ENCODE peak calls at places on chromosome 20, in four cellular contexts. C is colonic mucosa, A is left ventricle myocardium inferior, I is neural progenitor cell. B is an unnamed sample. For H3K27me3, the result is how much of the 10 kb centered on the place peaks cover.

GRCh38 chr20:1061484-1062221 is 56.7 kb upstream of the PSMF1 start:
- DNase-seq in C (no peak), A (no peak), I (no peak), B (no peak)

GRCh38 chr20:57274299-57274698 is 7.9 kb upstream of the BMP7 start:
- DNase-seq in C (no peak), I (no peak), A (no peak), B (no peak)

GRCh38 chr20:39083781-39084180 is 121.6 kb downstream of the DHX35 start:
- DNase-seq in A (no peak), I (no peak), C (no peak), B (peak)

GRCh38 chr20:3766832-3767433 is 620 bp downstream of the ADISSP start:
- DNase-seq in I (peak), A (no peak), C (no peak), B (no peak)

GRCh38 chr20:36507746-36508145 is 33.6 kb upstream of the MYL9 start:
- DNase-seq in C (no peak), A (no peak), I (no peak), B (no peak)

GRCh38 chr20:5551621-5552020 is 198.6 kb upstream of the SHLD1 start:
- DNase-seq in A (no peak), C (no peak), I (no peak), B (no peak)

GRCh38 chr20:61331542-61331941 is 79.5 kb downstream of the CDH4 start:
- DNase-seq in C (no peak), I (peak), A (no peak), B (peak)

GRCh38 chr20:5844063-5844681 is 94.0 kb downstream of the SHLD1 start:
- DNase-seq in C (no peak), I (no peak), A (no peak), B (peak)

GRCh38 chr20:47660983-47661711 is 124.1 kb downstream of the SULF2 start:
- DNase-seq in C (no peak), A (no peak), I (no peak), B (no peak)

GRCh38 chr20:4728121-4728520 is 6.4 kb downstream of the PRND start:
- DNase-seq in A (no peak), C (no peak), I (no peak), B (no peak)

GRCh38 chr20:40814328-40814960 is 125.4 kb upstream of the MAFB start:
- DNase-seq in A (no peak), I (no peak), C (no peak), B (no peak)

GRCh38 chr20:34983995-34984735 is 28.5 kb downstream of the MYH7B start:
- DNase-seq in C (peak), I (peak), A (peak), B (peak)

GRCh38 chr20:6780414-6780813 is 12.9 kb downstream of the BMP2 start:
- DNase-seq in I (no peak), C (peak), A (no peak), B (no peak)

GRCh38 chr20:61980647-61981583 is 84.8 kb downstream of the TAF4 start:
- DNase-seq in C (no peak), A (peak), I (peak), B (no peak)

GRCh38 chr20:45957021-45957941 is 14.7 kb downstream of the ZNF335 start:
- DNase-seq in A (no peak), C (no peak), I (no peak), B (no peak)

GRCh38 chr20:4063631-4064030 is 48.3 kb upstream of the RNF24 start:
- DNase-seq in C (no peak), A (no peak), I (no peak), B (no peak)

GRCh38 chr20:50285376-50286173 is 94.9 kb downstream of the CEBPB start:
- DNase-seq in A (no peak), I (no peak), C (no peak), B (no peak)

GRCh38 chr20:51178153-51178552 is 155.2 kb upstream of the KCNG1 start:
- DNase-seq in A (no peak), C (no peak), I (no peak), B (no peak)

GRCh38 chr20:60060006-60060557 is 101.9 kb downstream of the CDH26 start:
- DNase-seq in A (no peak), I (no peak), C (no peak), B (no peak)

GRCh38 chr20:5657190-5657872 is 92.9 kb upstream of the SHLD1 start:
- DNase-seq in C (peak), I (no peak), A (peak), B (peak)

GRCh38 chr20:22890605-22891300 is 144.4 kb upstream of the SSTR4 start:
- DNase-seq in I (no peak), C (no peak), A (no peak), B (no peak)

GRCh38 chr20:47607208-47607613 is 105.5 kb downstream of the NCOA3 start:
- DNase-seq in I (no peak), C (no peak), A (no peak), B (no peak)

GRCh38 chr20:37270586-37271420 is 9.2 kb upstream of the GHRH start:
- DNase-seq in I (no peak), C (no peak), A (no peak), B (no peak)

GRCh38 chr20:50379049-50379990 is 130.9 kb upstream of the PTPN1 start:
- DNase-seq in I (no peak), C (peak), A (peak), B (peak)

GRCh38 chr20:52110456-52110855 is 81.1 kb downstream of the ZFP64 start:
- DNase-seq in C (no peak), A (no peak), I (no peak), B (no peak)

GRCh38 chr20:44342240-44342639 is 5.4 kb downstream of the R3HDML start:
- DNase-seq in I (no peak), C (no peak), A (no peak), B (no peak)

GRCh38 chr20:5531318-5532081 is 214.7 kb upstream of the PROKR2 start:
- DNase-seq in A (no peak), C (no peak), I (no peak), B (no peak)

GRCh38 chr20:40980106-40980827 is 48.4 kb upstream of the TOP1 start:
- DNase-seq in I (no peak), C (no peak), A (no peak), B (no peak)

GRCh38 chr20:40339661-40340449 is 349.2 kb downstream of the MAFB start:
- DNase-seq in I (no peak), A (peak), C (peak), B (no peak)

GRCh38 chr20:3323398-3323797 is 84.1 kb downstream of the DNAAF9 start:
- DNase-seq in I (no peak), A (no peak), C (no peak), B (no peak)

GRCh38 chr20:43925215-43925614 is 10.6 kb downstream of the TOX2 start:
- DNase-seq in A (no peak), I (no peak), C (no peak), B (peak)

GRCh38 chr20:15379897-15380296 is 1042.5 kb upstream of the FLRT3 start:
- DNase-seq in A (no peak), I (no peak), C (no peak), B (no peak)

DNA sequence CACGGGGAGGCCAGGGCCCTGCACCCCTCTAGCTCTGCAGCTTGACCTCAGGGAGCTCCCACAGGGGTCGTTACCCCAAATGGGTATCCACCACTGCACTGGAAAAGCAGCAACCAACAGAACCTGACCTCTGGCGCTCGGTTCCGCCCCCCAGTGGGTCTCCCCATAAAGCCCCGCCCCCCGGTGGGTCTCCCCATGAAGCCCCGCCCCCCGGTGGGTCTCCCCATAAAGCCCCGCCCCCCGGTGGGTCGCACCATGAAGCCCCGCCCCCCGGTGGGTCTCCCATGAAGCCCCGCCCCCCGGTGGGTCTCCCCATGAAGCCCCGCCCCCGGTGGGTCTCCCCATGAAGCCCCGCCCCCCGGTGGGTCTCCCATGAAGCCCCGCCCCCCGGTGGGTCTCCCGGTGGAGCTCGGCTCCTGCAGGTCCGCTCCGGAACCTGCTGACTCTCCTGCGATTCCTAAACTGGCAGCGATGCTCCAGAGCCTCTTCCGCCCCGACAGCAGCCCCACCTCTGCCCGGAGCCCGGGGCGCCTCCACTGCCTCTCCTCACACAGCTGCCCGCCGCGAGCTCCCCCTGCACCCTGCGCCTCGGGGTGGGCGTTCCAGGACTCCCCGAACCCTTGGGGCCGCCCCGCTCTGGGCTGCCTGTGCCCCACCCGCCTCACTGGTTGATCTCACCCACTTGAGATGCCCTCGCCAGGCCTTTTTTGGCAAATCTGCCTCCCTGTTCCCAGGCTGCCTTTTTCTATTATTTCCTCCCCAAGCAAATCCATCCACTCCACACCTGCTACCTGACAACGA is 12.1 kb downstream of the SLC2A4RG start:
- DNase-seq in I (no peak), A (no peak), C (no peak), B (peak)
- H3K27ac ChIP-seq in I (no peak), A (no peak), C (no peak), B (no peak)

GRCh38 chr20:32021091-32021490 is 10.9 kb downstream of the CCM2L start:
- DNase-seq in A (no peak), C (no peak), I (no peak), B (no peak)
- H3K27me3 ChIP-seq in A (half or more), C (under half), I (under half), B (under half)

GRCh38 chr20:17569616-17570346 is at the start of gene DSTN:
- DNase-seq in C (peak), I (peak), A (peak), B (peak)

GRCh38 chr20:17571153-17571527 is 1.3 kb downstream of the DSTN start:
- DNase-seq in C (no peak), A (no peak), I (no peak), B (no peak)

GRCh38 chr20:17570347-17571152 is 675 bp downstream of the DSTN start:
- DNase-seq in I (peak), A (peak), C (peak), B (peak)

GRCh38 chr20:17573493-17573892 is 3.6 kb downstream of the DSTN start:
- DNase-seq in A (no peak), I (no peak), C (no peak), B (no peak)

DNA sequence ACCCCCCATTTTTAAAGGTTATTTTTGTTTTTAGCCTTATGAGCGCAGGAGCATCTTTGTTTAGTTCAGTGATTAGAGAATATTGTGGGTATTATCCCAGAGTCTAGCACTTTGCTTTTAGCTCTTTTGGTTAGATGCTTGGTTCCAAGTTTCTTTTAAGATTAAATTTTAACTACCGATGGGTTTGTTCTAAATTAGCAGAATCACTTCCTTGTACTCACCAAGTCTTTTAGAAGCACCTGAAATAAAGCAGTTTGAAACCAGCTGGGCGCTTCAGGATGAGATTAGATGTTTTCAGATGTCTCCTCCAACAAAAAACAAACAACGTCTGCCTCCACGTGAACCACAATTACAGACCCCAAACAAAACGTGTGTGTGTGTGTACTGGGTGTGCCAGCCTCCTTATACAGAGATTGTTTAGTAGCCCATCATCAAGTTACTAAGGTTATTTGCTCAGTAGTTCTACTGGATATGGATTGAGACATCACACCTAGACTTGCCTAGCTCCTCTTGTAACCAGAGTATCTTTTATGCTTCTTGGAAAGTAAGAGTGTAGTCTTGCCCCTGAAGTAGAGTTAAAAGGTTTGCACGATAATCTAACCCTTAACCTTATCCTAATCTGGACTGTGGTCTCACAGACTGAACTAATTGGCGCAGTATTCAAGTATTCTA is 2.2 kb downstream of the DSTN start:
- DNase-seq in C (peak), A (no peak), I (no peak), B (no peak)
- H3K27ac ChIP-seq in C (peak), A (peak), I (no peak), B (no peak)

GRCh38 chr20:32977281-32978008 is 26.8 kb downstream of the SUN5 start:
- DNase-seq in A (no peak), C (no peak), I (no peak), B (no peak)
- H3K27me3 ChIP-seq in A (under half), C (under half), I (under half), B (under half)

DNA sequence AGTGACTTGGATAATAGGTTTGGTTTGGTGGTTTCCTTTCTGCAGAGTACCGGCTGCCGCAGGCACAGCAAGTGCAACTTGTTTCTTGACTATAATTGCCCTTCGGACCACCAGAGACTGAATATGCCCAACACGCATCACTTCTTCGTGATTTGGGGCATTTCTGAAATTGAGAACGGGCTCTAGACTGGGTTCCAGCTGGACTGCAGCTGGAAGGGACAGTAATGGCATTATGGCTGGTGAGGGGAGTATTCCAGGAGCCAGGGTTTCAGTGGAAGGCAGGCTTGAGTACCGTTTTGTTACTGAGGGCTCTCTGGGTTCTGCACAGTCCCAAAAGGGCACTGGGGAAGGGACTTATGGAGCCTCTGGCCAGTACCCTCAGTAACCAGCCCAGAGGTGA is 40.1 kb downstream of the DSTN start:
- DNase-seq in I (no peak), A (no peak), C (no peak), B (no peak)
- H3K27ac ChIP-seq in I (no peak), A (peak), C (peak), B (no peak)

DNA sequence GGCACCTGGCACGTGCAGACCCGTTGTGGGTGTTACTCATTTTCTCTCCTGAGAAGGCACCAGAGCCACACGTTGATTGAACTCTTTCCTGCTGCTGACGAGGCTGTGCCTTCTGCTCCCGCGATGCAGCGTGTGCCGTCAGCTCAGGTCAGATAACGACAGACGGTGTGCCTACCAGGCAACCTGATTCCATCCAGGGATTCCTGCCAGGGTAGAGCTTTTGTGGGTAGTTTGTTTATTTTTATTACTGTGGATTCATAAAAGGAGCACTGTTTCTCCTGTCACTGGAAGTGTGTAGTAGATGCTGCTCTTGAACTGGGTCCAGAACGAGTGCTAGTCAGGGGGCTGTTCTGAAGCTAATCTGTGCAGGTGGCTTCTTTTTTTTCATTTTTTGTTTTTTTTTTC is 20.7 kb downstream of the PRPF6 start:
- DNase-seq in I (no peak), C (no peak), A (no peak), B (peak)
- H3K27me3 ChIP-seq in I (under half), C (under half), A (under half), B (under half)

B was measured in SJCRH30.